ENCODE peak calls at places on chromosome 18, in five cellular contexts. G is heart left ventricle, P is GM23248, I is endodermal cell, X is brain microvascular endothelial cell. W is an unnamed sample. For H3K36me3, the result is how much of the 10 kb centered on the place peaks cover.

GRCh38 chr18:3593381-3593903 is 143.5 kb downstream of the TGIF1 start:
- DNase-seq in P (peak), I (peak), G (peak), X (peak), W (no peak)

GRCh38 chr18:46555724-46556123 is 101.3 kb downstream of the LOXHD1 start:
- DNase-seq in I (peak), X (no peak), P (peak), G (peak), W (peak)

GRCh38 chr18:63016270-63016669 is 300.9 kb downstream of the PHLPP1 start:
- DNase-seq in X (peak), G (no peak), P (peak), I (peak), W (peak)

GRCh38 chr18:11146238-11146946 is 3.0 kb downstream of the PIEZO2 start:
- DNase-seq in X (no peak), G (peak), P (no peak), I (peak), W (peak)

GRCh38 chr18:51028201-51028805 is 1.7 kb upstream of the SMAD4 start:
- DNase-seq in X (no peak), I (peak), G (no peak), P (peak), W (peak)

GRCh38 chr18:46386788-46387187 is 270.2 kb downstream of the LOXHD1 start:
- DNase-seq in I (no peak), G (peak), P (peak), X (no peak), W (no peak)

GRCh38 chr18:10850828-10851227 is 298.5 kb downstream of the PIEZO2 start:
- DNase-seq in I (no peak), G (no peak), X (peak), P (no peak), W (no peak)

GRCh38 chr18:68779169-68779568 is 18.7 kb upstream of the CCDC102B start:
- DNase-seq in G (no peak), X (no peak), I (no peak), P (peak), W (no peak)

GRCh38 chr18:26971327-26971918 is 105.9 kb upstream of the AQP4 start:
- DNase-seq in I (no peak), G (no peak), P (no peak), X (no peak), W (peak)

GRCh38 chr18:76479351-76480238 is 15.4 kb downstream of the ZNF516 start:
- DNase-seq in X (no peak), I (no peak), G (no peak), P (no peak), W (no peak)

GRCh38 chr18:37962316-37962966 is 396.8 kb upstream of the CELF4 start:
- DNase-seq in I (no peak), P (no peak), G (no peak), X (no peak), W (no peak)

GRCh38 chr18:60018801-60019462 is 119.1 kb downstream of the PMAIP1 start:
- DNase-seq in X (peak), P (peak), I (no peak), G (no peak), W (no peak)

GRCh38 chr18:31610841-31611240 is 19.2 kb downstream of the TTR start:
- DNase-seq in G (no peak), X (no peak), P (peak), I (peak), W (peak)

GRCh38 chr18:21914739-21915319 is 174.2 kb downstream of the MIB1 start:
- DNase-seq in P (peak), X (peak), G (no peak), I (peak), W (peak)

GRCh38 chr18:58262581-58262980 is 218.6 kb downstream of the NEDD4L start:
- DNase-seq in P (no peak), X (no peak), I (peak), G (no peak), W (no peak)

GRCh38 chr18:45441110-45441842 is 174.0 kb upstream of the SLC14A2 start:
- DNase-seq in G (no peak), I (no peak), X (peak), P (peak), W (no peak)

GRCh38 chr18:59915606-59916005 is 15.8 kb downstream of the PMAIP1 start:
- DNase-seq in I (no peak), P (peak), G (no peak), X (no peak), W (no peak)

GRCh38 chr18:51447351-51447896 is 249.9 kb upstream of the MEX3C start:
- DNase-seq in G (peak), P (no peak), I (peak), X (no peak), W (no peak)

GRCh38 chr18:27581261-27581904 is 396.3 kb upstream of the CHST9 start:
- DNase-seq in I (no peak), G (no peak), P (no peak), X (no peak), W (no peak)

GRCh38 chr18:57837917-57838548 is 34.9 kb upstream of the ATP8B1 start:
- DNase-seq in I (no peak), P (no peak), X (peak), G (no peak), W (no peak)

GRCh38 chr18:54284967-54285785 is 15.9 kb downstream of the POLI start:
- DNase-seq in I (no peak), X (peak), P (peak), G (peak), W (no peak)

GRCh38 chr18:58842978-58843661 is 21.6 kb upstream of the ZNF532 start:
- DNase-seq in I (no peak), X (no peak), G (peak), P (no peak), W (no peak)

GRCh38 chr18:8807502-8807833 is 102.1 kb downstream of the MTCL1 start:
- DNase-seq in X (no peak), I (no peak), P (no peak), G (no peak), W (no peak)

GRCh38 chr18:47975701-47976100 is 45.2 kb upstream of the SMAD2 start:
- DNase-seq in P (no peak), I (no peak), X (no peak), G (no peak), W (no peak)

GRCh38 chr18:78130232-78131195 is 849.1 kb upstream of the SALL3 start:
- DNase-seq in G (no peak), I (no peak), X (no peak), P (no peak), W (no peak)

GRCh38 chr18:62944454-62944853 is 229.1 kb downstream of the PHLPP1 start:
- DNase-seq in X (no peak), P (no peak), I (no peak), G (no peak), W (peak)

GRCh38 chr18:74633652-74634352 is 36.1 kb downstream of the ZNF407 start:
- DNase-seq in I (no peak), P (no peak), X (no peak), G (no peak), W (no peak)

GRCh38 chr18:41577529-41577928 is 377.5 kb upstream of the PIK3C3 start:
- DNase-seq in G (no peak), I (no peak), X (no peak), P (no peak), W (no peak)

DNA sequence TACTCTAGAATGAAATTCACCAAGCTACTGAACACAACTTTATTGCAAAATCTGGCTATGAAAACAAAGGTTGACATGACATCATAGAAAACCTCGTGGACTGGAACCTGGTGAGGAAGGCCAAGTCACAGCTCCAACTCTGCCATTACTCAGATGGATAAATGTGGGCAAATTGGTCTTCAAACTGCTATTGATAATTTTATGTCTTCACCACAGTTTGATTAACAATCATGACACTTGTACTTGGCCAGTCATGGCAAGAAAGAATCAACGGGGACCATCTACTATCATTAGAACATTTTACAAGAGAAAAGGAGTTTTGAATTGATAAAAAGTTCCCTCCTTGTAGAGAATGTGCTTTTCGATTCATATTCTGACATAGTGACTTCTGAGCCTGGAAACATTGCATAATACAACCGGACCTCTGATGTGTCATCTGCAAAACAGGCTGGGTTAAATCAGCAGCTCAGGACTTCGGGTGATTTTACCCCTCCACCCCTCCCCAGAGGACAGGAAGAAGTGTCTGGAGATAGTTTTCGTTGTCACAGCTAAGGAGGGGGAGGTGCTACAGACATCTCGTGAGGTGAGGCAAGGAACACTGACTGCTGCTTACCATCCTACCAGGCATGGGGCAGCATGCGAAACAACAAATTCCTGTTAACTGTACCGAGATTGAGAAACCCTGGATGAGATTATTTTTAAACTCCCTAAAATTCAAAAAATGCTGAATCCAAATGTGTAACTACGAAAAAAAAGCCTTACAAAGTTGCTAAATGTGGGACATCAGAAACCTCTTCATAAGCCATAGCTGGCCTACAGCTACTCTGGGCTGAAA is 8.4 kb downstream of the L3MBTL4 start:
- DNase-seq in X (peak), I (no peak), P (peak), G (no peak), W (peak)
- H3K4me3 ChIP-seq in X (no peak), I (no peak), P (no peak), G (no peak), W (no peak)

DNA sequence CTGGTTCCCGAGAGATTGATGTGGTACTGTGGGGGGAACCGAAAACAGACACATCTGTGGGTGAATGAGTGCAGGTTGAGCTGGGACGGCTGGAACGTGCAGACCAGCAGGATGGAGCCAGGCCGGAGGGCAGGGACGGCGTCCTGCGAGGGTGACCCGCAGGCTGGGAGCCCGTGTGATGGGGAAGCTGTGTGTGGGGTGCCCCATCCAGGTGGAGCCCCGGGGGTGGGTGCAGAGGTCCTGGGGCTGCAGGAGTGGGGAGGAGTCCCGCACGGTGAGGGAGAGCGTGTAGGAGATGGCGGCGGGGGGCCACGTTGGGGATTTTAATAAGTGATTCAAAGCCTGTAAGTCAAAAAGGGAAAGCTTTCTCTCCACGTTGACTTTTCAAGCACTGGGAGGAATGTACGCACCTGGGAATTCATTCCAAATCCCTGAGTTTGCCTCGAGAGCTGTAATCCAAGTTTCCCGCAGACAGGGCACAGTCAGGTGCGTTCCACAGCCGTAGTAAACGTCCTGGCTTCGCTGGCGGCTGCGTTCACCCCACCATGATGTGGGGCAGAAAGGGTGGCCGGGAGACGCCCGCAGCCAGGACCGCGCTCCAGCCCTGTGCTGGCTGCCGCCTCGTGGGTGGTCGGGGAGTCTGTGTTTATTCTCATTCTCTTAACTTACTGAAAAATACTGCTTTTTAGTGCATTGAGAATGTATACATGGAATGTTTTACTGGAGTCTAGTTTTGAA is 54.0 kb downstream of the NFATC1 start:
- DNase-seq in I (no peak), P (no peak), X (no peak), G (no peak), W (peak)
- H3K36me3 ChIP-seq in I (under half), P (under half), X (under half), G (under half), W (under half)

GRCh38 chr18:49021076-49021432 is 70.3 kb upstream of the SMAD7 start:
- DNase-seq in I (no peak), P (no peak), G (no peak), X (no peak), W (no peak)
- H3K4me3 ChIP-seq in I (no peak), P (no peak), G (no peak), X (no peak), W (no peak)

DNA sequence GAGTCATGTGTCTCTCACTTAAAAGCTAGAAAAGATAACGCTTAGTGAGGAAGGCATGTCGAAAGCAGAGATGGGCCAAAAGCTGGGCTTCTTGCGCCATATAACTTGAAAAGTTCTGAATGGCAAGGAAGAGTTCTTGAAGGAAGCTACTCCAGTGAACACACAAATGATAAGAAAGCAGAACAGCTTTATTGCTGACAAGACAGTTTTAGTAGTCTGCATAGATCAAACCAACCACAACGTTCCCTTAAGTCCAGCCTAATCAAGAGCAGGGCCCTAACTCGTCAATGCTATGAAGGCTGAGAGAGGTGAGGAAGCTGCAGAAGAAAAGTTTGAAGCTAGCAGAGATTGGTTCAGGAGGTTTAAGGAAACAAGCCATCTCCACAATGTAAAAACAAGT is 55.7 kb downstream of the GALNT1 start:
- DNase-seq in I (no peak), G (no peak), X (no peak), P (no peak), W (no peak)
- H3K36me3 ChIP-seq in I (under half), G (under half), X (under half), P (under half), W (under half)

DNA sequence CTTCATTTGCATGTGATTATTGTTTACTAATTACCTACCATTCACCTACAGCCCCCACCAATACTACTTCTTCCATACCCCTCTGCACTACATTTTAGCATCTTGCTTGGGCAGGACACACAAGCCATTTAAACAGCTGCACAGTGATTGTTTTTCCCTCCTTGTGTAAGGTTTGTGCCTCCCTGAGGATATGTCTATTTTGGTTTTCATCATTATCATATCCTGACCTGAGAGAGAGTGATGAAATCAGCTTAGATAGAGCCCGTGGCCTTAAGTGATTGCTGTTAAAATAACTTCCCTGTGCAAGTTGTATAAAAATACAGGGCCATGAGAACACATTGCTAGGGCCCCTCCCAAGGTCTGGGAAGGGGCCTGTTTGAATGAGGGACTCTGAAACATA is 261.9 kb downstream of the FHOD3 start:
- DNase-seq in I (no peak), X (no peak), G (no peak), P (no peak), W (no peak)
- H3K4me3 ChIP-seq in I (no peak), X (no peak), G (no peak), P (no peak), W (no peak)

GRCh38 chr18:35267809-35268208 is 22.2 kb downstream of the ZSCAN30 start:
- DNase-seq in G (peak), I (no peak), P (no peak), X (no peak), W (no peak)
- H3K36me3 ChIP-seq in G (under half), I (under half), P (under half), X (under half), W (under half)

GRCh38 chr18:908631-909621 is 4.3 kb downstream of the ADCYAP1 start:
- DNase-seq in G (no peak), X (no peak), P (peak), I (peak), W (peak)
- H3K4me3 ChIP-seq in G (peak), X (peak), P (peak), I (peak), W (peak)

DNA sequence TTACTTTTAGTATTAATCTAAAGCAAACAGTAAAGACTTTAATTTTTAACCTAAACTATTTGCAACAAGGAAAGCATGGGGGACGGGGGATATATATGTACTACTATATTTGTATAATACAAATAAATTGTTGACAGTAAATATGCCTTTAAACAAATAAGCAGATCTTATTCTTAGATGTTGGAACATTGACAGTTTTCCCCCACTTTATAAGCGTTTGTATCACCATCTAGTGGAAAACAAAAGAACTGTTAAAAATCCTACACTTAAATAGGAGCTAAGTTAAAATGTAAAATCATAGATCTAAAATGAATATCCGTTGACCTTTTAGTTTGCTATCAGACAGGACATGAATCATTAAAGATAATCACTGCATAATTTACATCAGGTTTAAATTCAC is 50.0 kb downstream of the RBBP8 start:
- DNase-seq in I (no peak), X (no peak), G (no peak), P (peak), W (peak)
- H3K36me3 ChIP-seq in I (under half), X (under half), G (under half), P (under half), W (under half)

GRCh38 chr18:23971656-23972230 is 42.8 kb upstream of the TTC39C start:
- DNase-seq in G (no peak), P (no peak), X (no peak), I (no peak), W (no peak)

GRCh38 chr18:23968638-23969037 is 45.9 kb upstream of the TTC39C start:
- DNase-seq in I (no peak), G (no peak), P (no peak), X (no peak), W (no peak)

GRCh38 chr18:23969664-23970063 is 44.9 kb upstream of the TTC39C start:
- DNase-seq in G (no peak), X (no peak), P (no peak), I (no peak), W (no peak)

GRCh38 chr18:23972416-23972815 is 42.1 kb upstream of the TTC39C start:
- DNase-seq in P (no peak), I (no peak), G (no peak), X (no peak), W (no peak)

DNA sequence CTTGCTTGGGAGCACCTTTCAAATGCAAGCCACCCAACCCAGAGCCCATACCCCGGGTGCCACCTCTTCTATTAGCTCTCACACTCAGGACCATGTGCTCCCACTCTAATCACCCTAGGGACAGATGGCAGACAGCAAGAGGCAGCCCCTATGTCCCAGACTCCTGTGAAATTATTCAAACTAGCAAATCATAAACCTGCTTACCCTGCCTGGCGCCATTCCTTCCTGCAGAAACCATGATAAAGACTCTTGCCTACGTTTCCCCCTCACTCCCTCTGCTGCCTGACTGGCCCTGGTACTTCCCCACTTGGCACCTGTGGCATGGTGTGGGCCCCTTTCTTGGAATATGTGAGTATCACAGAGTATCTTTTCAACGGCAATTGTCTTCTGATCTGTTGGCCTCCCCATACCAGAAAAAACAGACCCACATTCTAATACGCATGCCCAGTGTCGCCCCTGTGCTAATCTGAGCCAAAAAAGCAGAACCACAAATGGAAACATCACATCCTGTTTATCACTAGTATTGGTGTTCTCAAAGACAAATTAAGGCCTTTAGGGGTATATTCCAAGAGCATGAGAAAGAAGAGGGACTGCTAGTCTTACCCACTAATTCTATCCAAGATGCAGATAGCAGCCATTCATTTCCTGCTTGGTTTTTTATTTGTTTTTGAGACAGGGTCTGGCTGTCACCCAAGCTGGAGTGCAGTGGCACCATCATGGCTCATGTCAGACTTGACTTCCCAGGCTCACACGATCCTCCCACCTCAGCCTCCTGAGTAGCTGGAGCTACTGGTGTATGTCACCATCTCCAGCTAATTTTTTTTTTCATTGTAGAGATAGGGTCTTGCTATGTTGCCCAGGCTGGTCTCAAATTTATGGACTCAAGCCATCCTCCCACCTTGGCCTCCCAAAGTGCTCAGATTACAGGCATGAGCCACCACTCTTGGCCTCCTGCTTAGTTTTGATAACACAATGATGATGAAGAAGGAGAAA is 44.1 kb upstream of the TTC39C start:
- DNase-seq in P (no peak), X (no peak), I (no peak), G (no peak), W (no peak)
- H3K4me3 ChIP-seq in P (no peak), X (no peak), I (no peak), G (no peak), W (no peak)